ENCODE peak calls at places on chromosome 18, in nine cellular contexts. Q is esophagus squamous epithelium, R is body of pancreas, U is adrenal gland, C is heart left ventricle, D is A549, F is gastrocnemius medialis, O is transverse colon, A is sigmoid colon. M is an unnamed sample.
A peak's percentile ranks its signal among the peaks of the same experiment; 100 is the strongest.

GRCh38 chr18:66792466-66792865 is 188.6 kb upstream of the CDH19 start:
- DNase-seq in Q (no peak), F (no peak), C (no peak), U (no peak), O (no peak), R (no peak), D (no peak), A (no peak), M (no peak)

GRCh38 chr18:37450434-37451133 is 115.0 kb downstream of the CELF4 start:
- DNase-seq in Q (no peak), F (no peak), O (no peak), U (peak; percentile 35), C (peak; percentile 34), R (peak; percentile 24), A (peak; percentile 71), D (no peak), M (no peak)

GRCh38 chr18:37524546-37525301 is 40.9 kb downstream of the CELF4 start:
- DNase-seq in R (no peak), D (no peak), Q (no peak), A (no peak), U (no peak), C (no peak), O (no peak), F (no peak), M (no peak)

GRCh38 chr18:50711401-50711800 is 108.4 kb downstream of the MRO start:
- DNase-seq in C (no peak), F (no peak), O (no peak), D (no peak), U (no peak), A (no peak), R (no peak), Q (no peak), M (peak; percentile 65)

GRCh38 chr18:46343940-46344372 is 239.8 kb downstream of the HAUS1 start:
- DNase-seq in O (peak; percentile 38), A (peak; percentile 65), F (peak; percentile 20), D (no peak), C (peak; percentile 48), R (peak; percentile 21), Q (no peak), U (peak; percentile 26), M (peak; percentile 88)

GRCh38 chr18:74921057-74921820 is 287.7 kb downstream of the PTGR3 start:
- DNase-seq in O (no peak), C (no peak), U (no peak), R (no peak), D (no peak), Q (no peak), A (no peak), F (no peak), M (no peak)

GRCh38 chr18:63025251-63025710 is 294.3 kb downstream of the BCL2 start:
- DNase-seq in U (no peak), Q (no peak), D (peak; percentile 5), A (no peak), O (peak; percentile 39), F (no peak), R (peak; percentile 32), C (no peak), M (peak; percentile 59)

GRCh38 chr18:9750606-9751304 is 42.7 kb downstream of the RAB31 start:
- DNase-seq in C (no peak), R (no peak), U (peak; percentile 59), Q (no peak), F (no peak), D (no peak), O (no peak), A (no peak), M (no peak)

GRCh38 chr18:23291456-23292205 is 156.3 kb downstream of the CABLES1 start:
- DNase-seq in R (no peak), Q (no peak), O (no peak), A (no peak), D (no peak), F (no peak), C (no peak), U (no peak), M (no peak)

GRCh38 chr18:37778417-37779165 is 213.0 kb upstream of the CELF4 start:
- DNase-seq in U (peak; percentile 68), D (peak; percentile 44), R (peak; percentile 62), C (peak; percentile 53), F (no peak), Q (no peak), A (no peak), O (peak; percentile 43), M (peak; percentile 82)

GRCh38 chr18:37570336-37570930 is 4.8 kb upstream of the CELF4 start:
- DNase-seq in O (no peak), R (no peak), A (no peak), U (no peak), D (no peak), C (no peak), F (no peak), Q (no peak), M (no peak)

GRCh38 chr18:23038712-23039111 is 96.6 kb upstream of the CABLES1 start:
- DNase-seq in U (no peak), D (peak; percentile 27), O (no peak), F (no peak), Q (no peak), R (no peak), C (no peak), A (no peak), M (no peak)

GRCh38 chr18:73153271-73153670 is 285.5 kb upstream of the NETO1 start:
- DNase-seq in U (no peak), D (no peak), F (no peak), C (no peak), R (no peak), Q (no peak), A (no peak), O (no peak), M (no peak)

DNA sequence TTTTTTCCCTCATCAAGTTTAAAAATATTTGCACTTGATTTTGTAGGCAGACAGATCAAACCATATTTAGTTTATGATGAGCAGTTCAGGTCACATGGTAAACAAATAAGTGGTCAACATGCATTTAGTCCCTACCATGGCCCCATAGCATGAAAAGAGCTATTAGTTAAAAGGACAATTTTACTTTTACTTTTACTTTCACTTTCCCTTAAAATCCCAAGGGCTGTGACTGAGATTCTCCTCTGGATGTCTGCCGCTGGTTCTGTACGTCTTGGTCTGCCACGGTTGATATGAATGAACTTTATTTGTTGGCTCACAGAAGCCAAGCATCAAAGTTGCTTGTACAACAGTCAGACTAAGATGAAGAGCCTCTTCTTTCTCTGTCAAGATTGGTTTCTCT is 626.2 kb upstream of the CDH7 start:
- DNase-seq in O (no peak), F (no peak), C (no peak), A (no peak), R (no peak), U (no peak), Q (no peak), D (no peak), M (no peak)
- H3K9me3 ChIP-seq in O (peaks cover 9% of the 10 kb centered on the region), F (no peaks in the 10 kb centered on the region), C (peaks cover 9% of the 10 kb centered on the region), A (peaks cover 9% of the 10 kb centered on the region), R (no peaks in the 10 kb centered on the region), U (no peaks in the 10 kb centered on the region), Q (peaks cover 9% of the 10 kb centered on the region), D (no peaks in the 10 kb centered on the region), M (peaks cover 18% of the 10 kb centered on the region)

DNA sequence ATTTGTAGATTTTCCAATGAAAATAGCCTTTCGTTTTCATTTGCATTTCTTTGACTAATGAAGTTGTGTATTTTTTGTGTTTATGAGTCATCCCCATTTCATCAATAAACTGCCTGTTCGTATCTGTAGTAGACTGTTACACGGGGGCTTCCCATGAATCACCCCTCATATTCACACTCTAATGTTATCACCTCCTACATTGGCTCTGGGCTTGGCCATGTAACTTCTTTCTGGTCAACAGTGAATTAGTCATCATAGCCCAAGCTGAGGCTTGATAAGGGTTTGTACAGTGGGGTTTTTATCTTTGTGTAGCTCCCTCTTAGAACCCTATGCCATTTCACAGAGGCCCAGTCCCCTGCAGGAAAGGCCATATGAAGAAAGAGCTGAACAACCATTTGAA is 151.1 kb downstream of the CCBE1 start:
- DNase-seq in O (no peak), D (no peak), F (no peak), C (no peak), Q (no peak), U (no peak), R (no peak), A (no peak), M (no peak)
- H3K27ac ChIP-seq in O (no peak overlapping the region), D (no peak overlapping the region), F (no peak overlapping the region), C (no peak overlapping the region), Q (no peak overlapping the region), U (no peak overlapping the region), R (no peak overlapping the region), A (no peak overlapping the region), M (no peak overlapping the region)

GRCh38 chr18:32469691-32470131 is 971 bp downstream of the GAREM1 start:
- DNase-seq in F (peak; percentile 4), C (no peak), O (no peak), D (no peak), Q (no peak), R (no peak), A (no peak), U (no peak), M (no peak)

GRCh38 chr18:32469190-32469611 is 1.5 kb downstream of the GAREM1 start:
- DNase-seq in D (peak; percentile 42), Q (no peak), R (peak; percentile 78), C (peak; percentile 59), F (peak; percentile 18), A (peak; percentile 66), U (peak; percentile 60), O (peak; percentile 41), M (no peak)

GRCh38 chr18:32470136-32470712 is 458 bp downstream of the GAREM1 start:
- DNase-seq in F (peak; percentile 6), O (peak; percentile 40), U (peak; percentile 60), C (peak; percentile 52), Q (no peak), A (peak; percentile 79), D (peak; percentile 28), R (peak; percentile 41), M (peak; percentile 80)

GRCh38 chr18:32472841-32473240 is 2.2 kb upstream of the GAREM1 start:
- DNase-seq in C (no peak), D (no peak), U (no peak), O (no peak), R (no peak), F (no peak), Q (no peak), A (no peak), M (no peak)

DNA sequence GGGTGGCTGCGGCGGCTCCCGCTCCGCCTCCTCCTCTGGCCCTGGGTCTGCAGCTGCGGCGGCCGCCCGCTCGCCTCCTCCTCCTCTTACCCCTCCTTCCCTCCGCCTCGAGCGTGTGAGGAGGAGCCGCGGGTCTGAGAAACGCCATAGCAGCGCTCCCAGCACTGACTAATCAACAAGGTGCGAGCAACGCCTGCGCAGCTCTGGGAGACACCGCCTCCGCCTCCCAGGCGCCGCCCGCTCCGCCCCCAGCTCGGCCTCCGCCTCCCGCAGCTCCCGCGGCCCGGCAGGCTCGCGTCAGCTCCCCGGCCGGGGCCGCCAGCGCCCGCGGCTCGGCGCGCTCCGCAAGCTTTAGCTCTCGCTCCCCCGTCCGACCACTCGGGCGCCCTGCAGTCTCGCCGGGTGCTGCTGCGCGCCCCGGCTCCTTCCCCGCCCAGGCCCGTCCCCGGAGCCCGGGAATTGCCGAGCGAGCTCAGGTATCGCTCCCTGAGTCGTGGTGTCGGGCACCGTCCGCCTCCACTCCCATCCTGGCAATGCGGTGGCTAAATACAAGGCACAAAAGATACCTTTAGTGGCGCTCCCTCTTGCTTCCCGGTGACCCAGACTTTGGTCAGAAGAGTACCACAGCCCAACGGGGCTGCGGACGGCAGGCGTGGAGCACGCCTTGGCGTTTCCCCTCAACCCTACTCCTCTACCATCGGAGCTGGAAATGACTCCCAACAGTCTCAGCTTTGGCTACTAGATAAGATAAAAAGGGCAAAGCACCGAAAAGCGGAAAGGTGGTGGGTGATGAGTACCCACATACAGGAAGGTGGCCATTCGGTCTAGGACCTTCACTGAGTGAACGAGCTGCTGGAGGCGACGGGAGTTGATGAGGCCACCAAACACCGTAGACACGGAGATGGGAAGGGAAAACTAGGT is at the start of gene GAREM1:
- DNase-seq in C (peak; percentile 97), U (peak; percentile 97), O (peak; percentile 96), D (peak; percentile 92), Q (peak; percentile 54), R (peak; percentile 98), F (peak; percentile 95), A (peak; percentile 98), M (peak; percentile 93)
- TF ChIP-seq POLR2A in C (peak; percentile 96), U (peak; percentile 99), O (peak; percentile 80), D (peak; percentile 73), Q (peak; percentile 93), R (peak; percentile 94), F (peak; percentile 97), A (peak; percentile 64), M (no peak)

GRCh38 chr18:52791321-52791720 is 451.3 kb downstream of the DCC start:
- DNase-seq in F (no peak), C (no peak), O (no peak), D (no peak), U (no peak), R (no peak), Q (no peak), A (no peak), M (no peak)
- H3K9me3 ChIP-seq in F (no peaks in the 10 kb centered on the region), C (peaks cover 37% of the 10 kb centered on the region), O (peaks cover 25% of the 10 kb centered on the region), D (no peaks in the 10 kb centered on the region), U (no peaks in the 10 kb centered on the region), R (no peaks in the 10 kb centered on the region), Q (peaks cover 22% of the 10 kb centered on the region), A (peaks cover 23% of the 10 kb centered on the region), M (peaks cover 13% of the 10 kb centered on the region)